ENCODE peak calls at places on chromosome 1, in five cellular contexts. F is GM23338, T is brain microvascular endothelial cell, N is psoas muscle, M is hepatocyte. X is an unnamed sample.

GRCh38 chr1:243257189-243257588 is 1.3 kb downstream of the SDCCAG8 start:
- DNase-seq in F (no peak), T (no peak), N (no peak), M (no peak), X (no peak)

GRCh38 chr1:2644171-2644570 is 11.4 kb upstream of the MMEL1 start:
- DNase-seq in F (no peak), T (no peak), N (no peak), M (no peak), X (no peak)

GRCh38 chr1:162876751-162877150 is 15.8 kb upstream of the CCDC190 start:
- DNase-seq in F (no peak), T (no peak), N (no peak), M (no peak), X (no peak)

GRCh38 chr1:186574951-186575747 is 105.1 kb downstream of the PTGS2 start:
- DNase-seq in F (no peak), T (no peak), N (no peak), M (no peak), X (no peak)

GRCh38 chr1:214135886-214136285 is 145.1 kb upstream of the SMYD2 start:
- DNase-seq in F (peak; percentile 33), T (no peak), N (no peak), M (no peak), X (no peak)

GRCh38 chr1:165738794-165739193 is 29.9 kb downstream of the TMCO1 start:
- DNase-seq in F (no peak), T (no peak), N (no peak), M (no peak), X (no peak)

GRCh38 chr1:84348240-84348555 is 46.7 kb downstream of the SAMD13 start:
- DNase-seq in F (no peak), T (peak; percentile 24), N (no peak), M (no peak), X (no peak)

GRCh38 chr1:43036457-43036827 is 77.8 kb upstream of the SLC2A1 start:
- DNase-seq in F (no peak), T (no peak), N (no peak), M (no peak), X (no peak)

GRCh38 chr1:8020032-8020431 is 6.1 kb downstream of the ERRFI1 start:
- DNase-seq in F (no peak), T (no peak), N (no peak), M (peak; percentile 71), X (peak; percentile 52)

GRCh38 chr1:108048311-108049082 is 83.5 kb upstream of the VAV3 start:
- DNase-seq in F (no peak), T (no peak), N (no peak), M (no peak), X (no peak)

GRCh38 chr1:75985827-75986226 is 53.6 kb upstream of the ASB17 start:
- DNase-seq in F (no peak), T (peak; percentile 45), N (no peak), M (no peak), X (no peak)

GRCh38 chr1:12179111-12179519 is 12.3 kb downstream of the TNFRSF1B start:
- DNase-seq in F (no peak), T (peak; percentile 85), N (no peak), M (no peak), X (no peak)

GRCh38 chr1:232627645-232628334 is 2.1 kb downstream of the SIPA1L2 start:
- DNase-seq in F (peak; percentile 89), T (no peak), N (no peak), M (peak; percentile 73), X (peak; percentile 52)

DNA sequence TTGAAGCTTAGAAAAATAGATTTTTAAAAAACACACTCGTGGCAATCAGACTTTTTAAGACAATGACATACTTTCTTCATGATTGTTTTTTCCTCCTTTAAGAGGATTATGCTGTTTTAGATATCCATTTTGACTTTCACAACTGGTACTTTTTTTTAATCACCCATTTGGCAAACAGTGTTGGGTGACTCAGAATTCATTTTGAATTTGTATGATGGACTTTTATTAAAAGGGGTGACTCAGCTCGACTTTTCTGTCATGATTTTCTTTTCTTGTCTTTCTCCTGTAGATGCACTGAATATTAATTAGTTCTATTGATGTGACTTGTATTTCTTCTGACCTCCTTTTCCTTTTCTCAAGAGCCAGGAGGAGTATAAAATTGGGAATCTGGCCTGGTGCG is 44.7 kb downstream of the FMN2 start:
- DNase-seq in F (no peak), T (no peak), N (no peak), M (no peak), X (no peak)
- H3K27ac ChIP-seq in F (no peak overlapping the region), T (no peak overlapping the region), N (no peak overlapping the region), M (no peak overlapping the region), X (no peak overlapping the region)

DNA sequence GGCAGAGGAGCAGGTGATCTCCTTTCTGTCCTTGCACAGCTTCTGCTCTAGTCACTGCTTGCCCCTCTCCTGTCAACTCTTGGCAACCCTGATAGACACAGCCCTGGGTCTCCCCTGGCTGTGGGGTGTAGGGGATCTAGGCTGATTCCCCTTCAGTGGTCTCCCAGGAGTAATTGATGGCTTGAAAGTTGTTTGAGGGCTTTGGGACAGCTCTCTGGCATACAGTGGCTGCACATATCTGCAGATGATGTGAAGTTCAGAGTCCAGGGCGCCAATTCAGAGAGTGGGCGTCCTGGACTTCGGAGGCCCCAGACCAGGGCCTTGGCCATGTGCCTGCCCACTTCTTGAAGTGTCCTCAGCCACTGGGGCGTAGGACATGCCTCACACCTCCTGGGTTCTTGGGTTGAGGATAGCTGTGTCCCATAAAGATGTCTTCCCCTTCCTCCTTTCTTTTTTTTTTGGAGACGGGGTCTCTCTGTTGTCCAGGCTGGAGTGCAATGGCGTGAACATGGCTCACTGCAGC is 2.5 kb downstream of the INAVA start:
- DNase-seq in F (no peak), T (no peak), N (no peak), M (peak; percentile 60), X (no peak)
- H3K27me3 ChIP-seq in F (no peaks in the 10 kb centered on the region), T (no peaks in the 10 kb centered on the region), N (no peaks in the 10 kb centered on the region), M (no peaks in the 10 kb centered on the region), X (no peaks in the 10 kb centered on the region)

DNA sequence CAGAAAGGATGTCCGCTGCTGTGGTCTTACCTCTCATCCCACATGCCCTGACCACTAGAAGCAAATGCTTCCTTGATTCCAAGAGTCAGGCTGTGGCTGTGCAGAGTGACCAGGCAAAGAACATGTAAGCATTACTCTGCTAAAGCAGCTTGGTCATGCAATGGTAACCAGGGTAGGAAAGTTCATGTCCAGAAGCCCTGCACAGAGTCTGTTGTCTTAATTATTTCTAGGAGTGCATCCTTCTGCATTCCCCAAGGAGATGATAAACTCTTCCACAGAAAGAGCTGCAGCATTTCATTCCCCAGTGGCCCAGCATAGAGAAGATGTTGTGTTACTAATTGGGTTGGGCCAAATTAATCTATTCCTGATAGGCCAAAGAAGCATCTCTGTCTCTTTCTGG is 10.1 kb upstream of the UTP25 start:
- DNase-seq in F (no peak), T (no peak), N (no peak), M (no peak), X (no peak)
- H3K4me3 ChIP-seq in F (no peak overlapping the region), T (no peak overlapping the region), N (no peak overlapping the region), M (no peak overlapping the region), X (no peak overlapping the region)

GRCh38 chr1:145720878-145721671 is 1.8 kb downstream of the CD160 start:
- DNase-seq in F (peak; percentile 86), T (peak; percentile 38), N (peak; percentile 77), M (peak; percentile 81), X (peak; percentile 62)
- H3K27ac ChIP-seq in F (no peak overlapping the region), T (no peak overlapping the region), N (no peak overlapping the region), M (no peak overlapping the region), X (no peak overlapping the region)

DNA sequence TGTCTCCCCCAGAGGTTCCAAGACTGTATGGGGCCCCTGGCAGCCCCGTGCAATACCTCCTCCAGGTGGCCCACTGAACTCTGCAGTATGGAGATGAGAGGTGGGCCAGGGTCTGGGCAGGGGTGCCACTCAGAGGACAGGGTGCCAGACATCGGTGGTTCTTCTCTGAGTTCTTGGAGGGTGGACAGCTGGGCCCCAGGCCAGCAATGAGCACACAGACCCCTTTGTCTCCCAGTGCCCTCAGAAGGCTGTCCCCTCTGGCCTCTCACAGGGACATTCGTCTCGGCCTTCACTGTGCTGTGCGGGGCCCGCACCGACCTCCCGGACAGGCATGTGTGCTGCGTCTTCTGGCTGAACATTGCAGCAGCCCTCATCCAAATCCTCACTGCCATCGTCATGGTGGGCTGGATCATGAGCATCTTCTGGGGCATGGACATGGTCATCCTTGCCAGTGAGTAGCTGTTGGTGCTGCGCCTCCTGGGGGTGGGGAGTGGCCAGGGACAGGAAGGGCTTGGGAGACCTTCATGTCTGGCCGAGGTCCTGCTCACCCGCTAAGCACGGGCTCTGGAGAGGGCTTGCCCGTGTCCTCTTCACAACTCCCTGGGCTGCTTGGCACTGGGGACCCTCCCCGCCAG is 48.1 kb downstream of the STUM start:
- DNase-seq in F (no peak), T (no peak), N (no peak), M (no peak), X (no peak)
- H3K27me3 ChIP-seq in F (no peaks in the 10 kb centered on the region), T (no peaks in the 10 kb centered on the region), N (no peaks in the 10 kb centered on the region), M (no peaks in the 10 kb centered on the region), X (no peaks in the 10 kb centered on the region)

DNA sequence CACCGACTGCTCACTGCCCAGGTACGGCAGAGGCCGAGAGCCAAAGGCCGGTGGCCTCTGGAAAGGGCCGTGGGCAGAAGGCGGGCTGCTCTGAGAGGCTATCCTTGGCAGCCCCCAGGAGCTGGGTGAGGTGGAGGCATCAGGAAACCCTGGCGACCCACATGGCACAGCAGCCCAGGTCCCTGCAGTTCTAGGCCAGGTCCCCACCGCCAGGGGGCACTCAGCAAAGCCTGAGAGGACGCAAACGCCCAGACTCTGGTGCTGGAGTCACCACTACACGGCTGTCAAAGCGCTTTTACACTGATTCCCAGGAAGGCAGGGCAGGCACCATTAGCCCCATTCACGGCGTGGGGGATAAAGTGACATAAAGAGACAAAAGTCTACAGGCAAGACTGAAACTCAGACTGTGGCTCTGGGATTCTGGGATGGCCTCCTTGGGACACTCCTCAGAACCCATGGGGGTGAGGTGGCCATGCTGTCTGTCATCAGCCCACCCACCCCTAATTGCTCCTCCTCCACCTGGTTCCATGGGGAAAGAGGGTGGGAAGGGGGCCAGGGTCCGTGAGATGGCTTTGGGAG is 4.9 kb downstream of the PLEKHG5 start:
- DNase-seq in F (peak; percentile 98), T (peak; percentile 81), N (peak; percentile 86), M (peak; percentile 94), X (peak; percentile 92)
- H3K4me3 ChIP-seq in F (peak overlapping the region; percentile 78), T (peak overlapping the region; percentile 64), N (peak overlapping the region; percentile 61), M (peak overlapping the region; percentile 57), X (no peak overlapping the region)

DNA sequence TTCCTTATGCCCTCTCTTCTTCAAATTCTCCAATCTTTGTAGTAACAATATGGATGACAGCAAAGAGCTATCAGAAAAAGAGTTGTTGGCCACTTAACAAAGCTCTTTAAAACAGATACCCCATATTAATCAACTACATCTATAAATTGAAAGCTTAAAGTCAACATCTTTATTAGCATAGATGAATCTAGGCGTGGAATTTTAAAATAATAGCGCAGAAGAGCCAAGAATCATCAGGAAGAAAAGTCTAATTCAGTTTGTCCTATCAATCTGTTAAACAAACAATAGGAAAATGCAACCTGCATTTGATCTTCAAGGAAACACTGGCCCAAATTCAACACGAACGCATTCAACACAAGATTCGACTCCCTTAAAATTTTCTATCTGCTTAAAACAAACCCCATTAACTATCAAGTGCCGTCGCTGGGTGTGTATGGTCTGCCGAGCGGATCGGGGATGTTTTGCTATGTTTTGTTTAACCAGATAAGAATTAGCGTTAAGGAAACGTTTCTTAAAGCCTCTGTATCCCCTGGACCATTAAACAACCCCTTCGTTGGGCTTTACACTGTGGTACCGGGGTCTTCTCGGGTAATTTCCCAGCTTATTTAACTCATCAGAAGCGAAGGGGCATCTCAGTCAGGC is 1.0 kb downstream of the LYST start:
- DNase-seq in F (no peak), T (no peak), N (no peak), M (no peak), X (no peak)
- H3K27ac ChIP-seq in F (no peak overlapping the region), T (no peak overlapping the region), N (peak overlapping the region; percentile 93), M (peak overlapping the region; percentile 93), X (peak overlapping the region; percentile 87)

GRCh38 chr1:152109231-152109997 is 5.8 kb downstream of the TCHH start:
- DNase-seq in F (peak; percentile 44), T (no peak), N (no peak), M (no peak), X (peak; percentile 18)
- H3K27me3 ChIP-seq in F (peaks cover 100% of the 10 kb centered on the region), T (peaks cover 66% of the 10 kb centered on the region), N (peaks cover 8% of the 10 kb centered on the region), M (peaks cover 96% of the 10 kb centered on the region), X (peaks cover 97% of the 10 kb centered on the region)

X was measured in colonic mucosa.